ENCODE peak calls at places on chromosomes 3 and 15, in six cellular contexts. O is astrocyte, D is fibroblast of lung, F is neural progenitor cell, W is GM23338, V is PC-9. U is an unnamed sample. For H3K27me3 and H3K79me2, the result is how much of the 10 kb centered on the place peaks cover.

GRCh38 chr15:38671675-38672141 is 107.1 kb upstream of the RASGRP1 start:
- DNase-seq in O (no peak), D (no peak), F (no peak), W (no peak), V (no peak), U (no peak)

GRCh38 chr3:128380719-128381118 is 86.0 kb downstream of the DNAJB8 start:
- DNase-seq in O (no peak), D (no peak), F (no peak), W (no peak), V (no peak), U (no peak)

GRCh38 chr3:37912052-37912733 is 50.5 kb downstream of the CTDSPL start:
- DNase-seq in O (no peak), D (no peak), F (no peak), W (peak), V (no peak), U (no peak)

GRCh38 chr3:99758502-99759177 is 59.0 kb upstream of the CMSS1 start:
- DNase-seq in O (no peak), D (no peak), F (no peak), W (no peak), V (no peak), U (no peak)

GRCh38 chr15:69046781-69047180 is 32.3 kb downstream of the NOX5 start:
- DNase-seq in O (no peak), D (no peak), F (no peak), W (no peak), V (no peak), U (peak)

GRCh38 chr3:59482001-59482400 is 432.2 kb upstream of the CFAP20DC start:
- DNase-seq in O (peak), D (no peak), F (no peak), W (no peak), V (peak), U (peak)

GRCh38 chr3:97974996-97975395 is 2.8 kb upstream of the RIOX2 start:
- DNase-seq in O (no peak), D (no peak), F (no peak), W (no peak), V (no peak), U (no peak)

GRCh38 chr3:17645074-17645698 is 97.2 kb downstream of the TBC1D5 start:
- DNase-seq in O (peak), D (peak), F (peak), W (peak), V (peak), U (peak)

GRCh38 chr15:89377842-89378698 is 43.4 kb upstream of the POLG start:
- DNase-seq in O (no peak), D (no peak), F (peak), W (peak), V (peak), U (peak)

GRCh38 chr15:89378699-89379422 is 44.2 kb upstream of the POLG start:
- DNase-seq in O (no peak), D (no peak), F (peak), W (peak), V (no peak), U (no peak)

GRCh38 chr15:89379423-89379735 is 44.8 kb upstream of the POLG start:
- DNase-seq in O (no peak), D (no peak), F (no peak), W (peak), V (no peak), U (no peak)

GRCh38 chr15:89381330-89381729 is 46.7 kb upstream of the POLG start:
- DNase-seq in O (no peak), D (no peak), F (no peak), W (no peak), V (no peak), U (no peak)

GRCh38 chr15:89379818-89380217 is 45.2 kb upstream of the POLG start:
- DNase-seq in O (no peak), D (no peak), F (peak), W (peak), V (peak), U (peak)
- H3K27me3 ChIP-seq in O (half or more), D (half or more), F (half or more), W (half or more), V (under half), U (under half)

GRCh38 chr15:56205061-56205876 is 38.4 kb downstream of the RFX7 start:
- DNase-seq in O (peak), D (peak), F (no peak), W (no peak), V (no peak), U (no peak)
- H3K79me2 ChIP-seq in O (half or more), D (under half), F (half or more), W (half or more), V (under half), U (under half)

GRCh38 chr15:41487802-41488201 is 5.9 kb upstream of the ITPKA start:
- DNase-seq in O (peak), D (no peak), F (no peak), W (no peak), V (no peak), U (no peak)

GRCh38 chr15:41490355-41490754 is 3.3 kb upstream of the ITPKA start:
- DNase-seq in O (peak), D (peak), F (no peak), W (no peak), V (peak), U (peak)

GRCh38 chr15:41491889-41492288 is 1.8 kb upstream of the ITPKA start:
- DNase-seq in O (no peak), D (no peak), F (no peak), W (no peak), V (no peak), U (no peak)

GRCh38 chr15:41487376-41487775 is 6.3 kb upstream of the ITPKA start:
- DNase-seq in O (no peak), D (no peak), F (no peak), W (no peak), V (no peak), U (no peak)

GRCh38 chr15:41489641-41490040 is 4.0 kb upstream of the ITPKA start:
- DNase-seq in O (no peak), D (no peak), F (no peak), W (no peak), V (no peak), U (no peak)
- H3K27me3 ChIP-seq in O (under half), D (under half), F (under half), W (under half), V (under half), U (under half)

DNA sequence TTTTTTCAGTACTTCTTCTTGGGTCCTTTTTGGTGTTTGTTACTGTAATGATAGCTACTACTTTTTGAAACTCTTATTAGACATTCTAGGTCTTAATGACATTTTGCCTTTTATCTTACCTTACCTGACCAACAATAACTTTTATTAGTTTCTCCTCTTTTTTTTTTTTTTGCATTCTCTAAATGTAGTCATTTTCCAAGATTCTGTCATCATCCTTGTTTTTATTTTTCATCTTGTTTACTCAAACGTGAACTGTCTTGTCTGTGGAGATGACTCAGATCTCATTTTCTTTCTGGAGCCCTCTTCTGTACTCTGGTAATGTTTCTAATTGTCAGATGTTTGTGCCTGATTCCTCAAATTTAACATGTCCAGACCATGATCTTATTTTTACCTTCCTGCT is 2.9 kb downstream of the ABHD5 start:
- DNase-seq in O (no peak), D (no peak), F (no peak), W (no peak), V (no peak), U (no peak)
- H3K79me2 ChIP-seq in O (half or more), D (half or more), F (half or more), W (half or more), V (half or more), U (half or more)

GRCh38 chr3:147419062-147419701 is 10.0 kb downstream of the ZIC1 start:
- DNase-seq in O (peak), D (peak), F (peak), W (peak), V (no peak), U (no peak)

GRCh38 chr3:147419731-147420360 is 10.7 kb downstream of the ZIC1 start:
- DNase-seq in O (no peak), D (no peak), F (peak), W (no peak), V (no peak), U (no peak)

GRCh38 chr3:147418352-147418751 is 9.2 kb downstream of the ZIC1 start:
- DNase-seq in O (no peak), D (no peak), F (peak), W (no peak), V (no peak), U (no peak)

GRCh38 chr3:147415819-147416218 is 6.7 kb downstream of the ZIC1 start:
- DNase-seq in O (no peak), D (no peak), F (peak), W (no peak), V (no peak), U (peak)

GRCh38 chr3:147417896-147418295 is 8.7 kb downstream of the ZIC1 start:
- DNase-seq in O (no peak), D (no peak), F (no peak), W (no peak), V (no peak), U (no peak)
- H3K27me3 ChIP-seq in O (under half), D (half or more), F (half or more), W (half or more), V (under half), U (half or more)

U was measured in PC-3.